ENCODE peak calls at places on chromosomes 13 and 19, in six cellular contexts. Z is upper lobe of left lung, S is GM12878, B is A549, Y is K562, K is HepG2. D is an unnamed sample.

GRCh38 chr19:51108066-51108804 is at the start of gene CTU1:
- ATAC-seq in Z (peak; percentile 99), S (peak; percentile 99), B (peak; percentile 94), Y (peak; percentile 99), K (peak; percentile 98), D (peak; percentile 100)

GRCh38 chr13:106594986-106595385 is 27.0 kb upstream of the ARGLU1 start:
- ATAC-seq in Z (no peak), S (no peak), B (no peak), Y (no peak), K (no peak), D (no peak)

GRCh38 chr19:54345938-54346386 is 7.0 kb upstream of the LILRA4 start:
- ATAC-seq in Z (peak; percentile 63), S (peak; percentile 98), B (no peak), Y (no peak), K (no peak), D (no peak)

GRCh38 chr13:76094645-76095044 is 458.5 kb downstream of the LMO7 start:
- ATAC-seq in Z (no peak), S (no peak), B (no peak), Y (no peak), K (no peak), D (no peak)

GRCh38 chr19:18503971-18504885 is 17.6 kb downstream of the ELL start:
- ATAC-seq in Z (peak; percentile 19), S (peak; percentile 75), B (peak; percentile 36), Y (no peak), K (peak; percentile 94), D (peak; percentile 16)

GRCh38 chr13:113220141-113220598 is 10.8 kb downstream of the CUL4A start:
- ATAC-seq in Z (no peak), S (no peak), B (no peak), Y (peak; percentile 81), K (peak; percentile 91), D (no peak)

GRCh38 chr19:56393119-56394012 is at the start of gene ZNF582:
- ATAC-seq in Z (peak; percentile 99), S (peak; percentile 100), B (peak; percentile 96), Y (peak; percentile 100), K (peak; percentile 94), D (peak; percentile 100)

GRCh38 chr19:4583961-4584669 is 24.6 kb upstream of the SEMA6B start:
- ATAC-seq in Z (peak; percentile 21), S (peak; percentile 66), B (peak; percentile 52), Y (peak; percentile 78), K (peak; percentile 89), D (no peak)

GRCh38 chr19:36136975-36137686 is 2.7 kb upstream of the CAPNS1 start:
- ATAC-seq in Z (no peak), S (no peak), B (peak; percentile 33), Y (no peak), K (no peak), D (peak; percentile 11)
- TF ChIP-seq EP300 in Z (no peak), S (no peak), B (no peak), Y (no peak), K (no peak), D (no peak)

GRCh38 chr13:44231786-44232516 is 141.7 kb upstream of the SERP2 start:
- ATAC-seq in Z (peak; percentile 62), S (no peak), B (peak; percentile 99), Y (no peak), K (peak; percentile 73), D (peak; percentile 92)
- TF ChIP-seq CTCF in Z (peak; percentile 44), S (no peak), B (no peak), Y (no peak), K (no peak), D (no peak)

GRCh38 chr19:14112051-14112808 is 5.3 kb downstream of the PRKACA start:
- ATAC-seq in Z (peak; percentile 40), S (no peak), B (no peak), Y (no peak), K (no peak), D (peak; percentile 11)
- TF ChIP-seq EP300 in Z (no peak), S (no peak), B (no peak), Y (no peak), K (no peak), D (no peak)

GRCh38 chr13:25222740-25223139 is 50.7 kb upstream of the AMER2 start:
- ATAC-seq in Z (no peak), S (no peak), B (no peak), Y (no peak), K (no peak), D (no peak)
- TF ChIP-seq CTCF in Z (no peak), S (no peak), B (no peak), Y (no peak), K (no peak), D (no peak)

GRCh38 chr13:35210234-35210633 is 266.3 kb downstream of the MAB21L1 start:
- ATAC-seq in Z (no peak), S (no peak), B (no peak), Y (no peak), K (no peak), D (no peak)
- TF ChIP-seq EP300 in Z (no peak), S (no peak), B (no peak), Y (no peak), K (no peak), D (no peak)

GRCh38 chr13:25214371-25215252 is 42.5 kb upstream of the AMER2 start:
- ATAC-seq in Z (peak; percentile 18), S (no peak), B (no peak), Y (no peak), K (no peak), D (no peak)
- TF ChIP-seq CTCF in Z (no peak), S (no peak), B (no peak), Y (no peak), K (no peak), D (no peak)

D was measured in gastroesophageal sphincter.